ENCODE peak calls at places on chromosomes 2 and 18, in eight cellular contexts. F, U, K, Y, Q, M, W and R are unnamed samples.

GRCh38 chr2:8306530-8307351 is 375.1 kb upstream of the ID2 start:
- DNase-seq in F (no peak), U (no peak), K (peak; percentile 53), Y (peak; percentile 67), Q (no peak), M (peak; percentile 36), W (no peak), R (no peak)

GRCh38 chr2:18047896-18048657 is 169.6 kb downstream of the KCNS3 start:
- DNase-seq in F (no peak), U (no peak), K (peak; percentile 83), Y (no peak), Q (no peak), M (peak; percentile 31), W (no peak), R (no peak)

GRCh38 chr2:63598971-63599370 is 10.2 kb downstream of the MDH1 start:
- DNase-seq in F (no peak), U (no peak), K (no peak), Y (no peak), Q (no peak), M (no peak), W (no peak), R (no peak)

GRCh38 chr2:111032721-111033532 is 87.8 kb upstream of the BCL2L11 start:
- DNase-seq in F (no peak), U (no peak), K (no peak), Y (no peak), Q (no peak), M (peak; percentile 8), W (no peak), R (no peak)

GRCh38 chr2:200130762-200131166 is 175.4 kb downstream of the MAIP1 start:
- DNase-seq in F (no peak), U (no peak), K (peak; percentile 23), Y (peak; percentile 73), Q (no peak), M (no peak), W (no peak), R (no peak)

GRCh38 chr2:239240480-239240881 is 160.3 kb downstream of the HDAC4 start:
- DNase-seq in F (no peak), U (no peak), K (peak; percentile 39), Y (no peak), Q (peak; percentile 75), M (no peak), W (no peak), R (no peak)

GRCh38 chr2:219344756-219345458 is 12.4 kb upstream of the RESP18 start:
- DNase-seq in F (peak; percentile 67), U (peak; percentile 69), K (peak; percentile 53), Y (peak; percentile 45), Q (peak; percentile 42), M (peak; percentile 66), W (no peak), R (no peak)

GRCh38 chr2:218022851-218023530 is 20.2 kb upstream of the TNS1 start:
- DNase-seq in F (peak; percentile 22), U (no peak), K (no peak), Y (no peak), Q (peak; percentile 9), M (no peak), W (peak; percentile 46), R (no peak)

GRCh38 chr18:5444847-5445246 is 99.0 kb downstream of the EPB41L3 start:
- DNase-seq in F (no peak), U (no peak), K (no peak), Y (no peak), Q (no peak), M (no peak), W (no peak), R (no peak)

GRCh38 chr18:68865503-68865902 is 67.6 kb downstream of the CCDC102B start:
- DNase-seq in F (no peak), U (no peak), K (no peak), Y (no peak), Q (no peak), M (no peak), W (no peak), R (no peak)

DNA sequence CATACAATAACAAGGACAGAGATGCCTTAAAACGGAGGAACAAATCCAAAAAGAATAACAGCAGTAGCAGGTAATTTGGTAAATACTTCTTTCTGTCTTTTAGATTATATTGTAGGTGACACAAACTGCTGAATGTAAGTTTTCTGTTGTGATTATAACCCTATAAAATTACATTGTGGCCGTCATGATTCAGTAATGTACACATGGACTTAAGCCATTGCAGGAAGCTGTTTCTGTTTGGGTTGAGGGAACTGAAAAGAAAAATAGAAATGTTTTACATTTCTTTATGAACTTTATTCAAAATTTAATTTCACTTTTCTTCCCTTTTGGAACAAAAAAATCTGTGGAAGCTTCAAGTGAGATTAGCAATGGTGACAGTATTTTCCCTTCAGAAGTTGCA is 1.2 kb downstream of the MXD1 start:
- DNase-seq in F (no peak), U (no peak), K (no peak), Y (no peak), Q (no peak), M (no peak), W (no peak), R (no peak)
- H3K4me3 ChIP-seq in F (peak overlapping the region; percentile 84), U (no peak overlapping the region), K (peak overlapping the region; percentile 87), Y (peak overlapping the region; percentile 79), Q (peak overlapping the region; percentile 92), M (peak overlapping the region; percentile 77), W (peak overlapping the region; percentile 79), R (peak overlapping the region; percentile 73)

DNA sequence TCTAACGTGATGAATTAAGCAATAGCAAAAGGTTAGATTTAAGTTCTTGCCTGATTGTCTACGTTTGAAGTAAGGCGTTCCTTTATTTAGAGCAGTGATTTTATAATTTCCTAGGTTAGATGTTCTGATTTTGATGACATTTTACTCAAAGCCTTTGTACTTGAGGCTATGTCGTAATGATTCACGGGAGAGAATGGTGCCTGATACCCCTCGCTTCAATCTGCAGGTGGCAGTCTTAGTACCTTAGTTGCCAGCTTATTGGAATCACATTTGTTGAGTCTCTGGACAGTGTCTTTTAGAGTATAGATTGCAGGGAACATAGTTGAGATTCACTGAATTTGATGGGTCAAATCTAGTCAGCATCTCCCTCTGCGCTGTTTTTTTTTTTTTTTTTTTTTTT is 89.5 kb downstream of the BIRC6 start:
- DNase-seq in F (no peak), U (no peak), K (no peak), Y (no peak), Q (no peak), M (no peak), W (no peak), R (no peak)
- TF ChIP-seq CTCF in F (no peak), U (no peak), K (no peak), Y (no peak), Q (no peak), M (no peak), W (no peak), R (no peak)

DNA sequence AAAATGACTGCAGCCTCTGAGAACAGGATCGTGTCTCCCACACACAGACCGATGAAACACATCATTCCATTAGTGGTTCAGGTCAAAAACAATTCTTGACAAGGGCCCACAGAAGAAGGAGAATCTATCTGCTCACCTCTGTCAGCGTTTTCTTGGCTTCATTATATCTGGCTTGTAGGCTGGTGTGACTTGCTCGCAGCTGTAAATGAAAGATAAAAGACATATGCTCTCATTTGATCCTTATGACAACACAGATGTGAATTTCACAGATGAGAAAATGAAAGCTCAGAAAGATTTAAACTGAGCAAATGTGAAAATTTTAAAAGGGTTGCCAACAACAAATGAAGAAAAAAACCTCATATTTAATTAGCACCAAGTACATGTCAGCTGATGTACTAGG is 61.6 kb downstream of the CCDC93 start:
- DNase-seq in F (no peak), U (no peak), K (no peak), Y (no peak), Q (no peak), M (no peak), W (no peak), R (no peak)
- H3K4me3 ChIP-seq in F (no peak overlapping the region), U (no peak overlapping the region), K (no peak overlapping the region), Y (no peak overlapping the region), Q (no peak overlapping the region), M (no peak overlapping the region), W (no peak overlapping the region), R (no peak overlapping the region)

DNA sequence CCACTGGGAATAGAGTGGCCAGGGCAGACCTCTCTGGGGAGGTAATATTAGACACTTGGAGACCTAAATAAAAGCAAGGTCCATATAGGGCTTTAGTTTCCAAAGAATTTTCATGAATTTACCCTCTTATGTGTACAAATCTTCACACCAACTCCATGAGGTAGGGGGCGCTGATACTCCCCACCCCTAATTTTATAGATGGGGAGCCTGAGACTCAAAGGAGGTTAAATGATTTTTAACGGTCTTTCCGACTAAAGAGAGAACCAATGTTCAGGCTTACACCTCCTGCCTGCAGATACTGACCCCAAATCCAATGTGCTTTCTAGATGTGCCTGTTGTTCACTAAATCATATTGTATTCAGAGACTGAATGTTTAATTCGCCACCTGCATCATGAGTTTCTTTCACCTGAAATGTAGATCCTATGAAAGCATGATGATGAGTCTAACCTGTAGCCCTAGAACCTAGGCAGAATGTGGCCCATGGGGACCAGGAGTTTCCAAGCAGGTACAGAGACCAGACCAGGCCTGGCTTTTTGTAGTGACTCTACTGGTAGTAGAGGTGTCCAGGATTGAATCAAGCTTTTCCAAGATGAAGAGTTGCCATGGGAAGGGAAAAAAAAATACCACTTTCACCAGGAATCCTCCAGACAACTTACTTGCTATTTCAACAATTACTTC is 16.8 kb upstream of the PAX3 start:
- DNase-seq in F (no peak), U (no peak), K (no peak), Y (no peak), Q (no peak), M (no peak), W (no peak), R (no peak)
- TF ChIP-seq CTCF in F (no peak), U (no peak), K (no peak), Y (no peak), Q (no peak), M (peak; percentile 12), W (no peak), R (peak; percentile 18)

DNA sequence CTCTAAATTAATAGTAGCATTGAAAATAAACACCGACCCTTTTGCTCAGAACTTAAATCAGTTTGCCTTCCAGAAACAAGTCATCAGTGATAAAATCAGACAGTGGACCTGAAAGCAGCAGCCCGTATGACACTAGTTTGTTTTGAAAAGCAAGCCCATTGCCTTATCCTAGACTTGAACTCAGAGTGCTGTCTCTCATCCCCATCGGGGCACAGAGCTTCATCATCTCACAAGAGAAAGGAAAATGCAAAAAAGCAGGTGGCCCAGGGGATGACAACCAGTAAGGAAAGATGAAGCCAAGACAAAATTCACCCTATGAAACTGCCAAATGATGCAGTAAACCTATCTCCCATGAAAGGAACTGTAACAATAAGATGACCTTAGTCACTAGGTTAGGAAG is 71.2 kb downstream of the CERKL start:
- DNase-seq in F (no peak), U (no peak), K (no peak), Y (no peak), Q (no peak), M (no peak), W (no peak), R (no peak)
- H3K4me3 ChIP-seq in F (no peak overlapping the region), U (no peak overlapping the region), K (no peak overlapping the region), Y (no peak overlapping the region), Q (no peak overlapping the region), M (no peak overlapping the region), W (no peak overlapping the region), R (no peak overlapping the region)